ENCODE peak calls at places on chromosomes 12 and 14, in four cellular contexts. One of them, this sample, is unnamed.

GRCh38 chr12:46915861-46916260 is 90.1 kb upstream of the SLC38A4 start:
- DNase-seq in OCI-LY7: no peak
- DNase-seq in SK-N-SH: no peak
- DNase-seq in AG09309: no peak
- DNase-seq in this sample: no peak

GRCh38 chr14:34034447-34035176 is 83.7 kb upstream of the EGLN3 start:
- DNase-seq in OCI-LY7: no peak
- DNase-seq in SK-N-SH: no peak
- DNase-seq in AG09309: no peak
- DNase-seq in this sample: no peak

GRCh38 chr12:77161944-77162343 is 96.6 kb upstream of the E2F7 start:
- DNase-seq in OCI-LY7: no peak
- DNase-seq in SK-N-SH: no peak
- DNase-seq in AG09309: no peak
- DNase-seq in this sample: no peak

GRCh38 chr14:98137626-98138025 is 1134.4 kb downstream of the BCL11B start:
- DNase-seq in OCI-LY7: no peak
- DNase-seq in SK-N-SH: no peak
- DNase-seq in AG09309: no peak
- DNase-seq in this sample: no peak

GRCh38 chr14:85437143-85437542 is 92.8 kb upstream of the FLRT2 start:
- DNase-seq in OCI-LY7: no peak
- DNase-seq in SK-N-SH: no peak
- DNase-seq in AG09309: no peak
- DNase-seq in this sample: no peak

GRCh38 chr14:90487031-90487430 is 90.2 kb downstream of the CALM1 start:
- DNase-seq in OCI-LY7: no peak
- DNase-seq in SK-N-SH: peak
- DNase-seq in AG09309: no peak
- DNase-seq in this sample: no peak

GRCh38 chr12:10940389-10940788 is 1.3 kb upstream of the TAS2R14 start:
- DNase-seq in OCI-LY7: no peak
- DNase-seq in SK-N-SH: no peak
- DNase-seq in AG09309: peak
- DNase-seq in this sample: no peak

GRCh38 chr12:5335059-5335458 is 96.8 kb upstream of the NTF3 start:
- DNase-seq in OCI-LY7: no peak
- DNase-seq in SK-N-SH: no peak
- DNase-seq in AG09309: no peak
- DNase-seq in this sample: no peak

GRCh38 chr12:8146416-8146771 is 10.4 kb upstream of the ZNF705A start:
- DNase-seq in OCI-LY7: no peak
- DNase-seq in SK-N-SH: no peak
- DNase-seq in AG09309: no peak
- DNase-seq in this sample: no peak

GRCh38 chr14:89364316-89364715 is 52.7 kb downstream of the FOXN3 start:
- DNase-seq in OCI-LY7: no peak
- DNase-seq in SK-N-SH: no peak
- DNase-seq in AG09309: no peak
- DNase-seq in this sample: no peak

GRCh38 chr12:95922231-95922630 is 20.2 kb downstream of the CCDC38 start:
- DNase-seq in OCI-LY7: peak
- DNase-seq in SK-N-SH: no peak
- DNase-seq in AG09309: no peak
- DNase-seq in this sample: no peak

GRCh38 chr12:54128466-54128865 is 60.3 kb downstream of the SMUG1 start:
- DNase-seq in OCI-LY7: no peak
- DNase-seq in SK-N-SH: no peak
- DNase-seq in AG09309: no peak
- DNase-seq in this sample: no peak

GRCh38 chr12:113054948-113055486 is 1.5 kb upstream of the DTX1 start:
- DNase-seq in OCI-LY7: peak
- DNase-seq in SK-N-SH: no peak
- DNase-seq in AG09309: no peak
- DNase-seq in this sample: no peak

GRCh38 chr14:85535316-85535715 is 5.4 kb downstream of the FLRT2 start:
- DNase-seq in OCI-LY7: no peak
- DNase-seq in SK-N-SH: no peak
- DNase-seq in AG09309: no peak
- DNase-seq in this sample: no peak

GRCh38 chr14:66650491-66650911 is 142.6 kb downstream of the GPHN start:
- DNase-seq in OCI-LY7: no peak
- DNase-seq in SK-N-SH: no peak
- DNase-seq in AG09309: no peak
- DNase-seq in this sample: no peak

GRCh38 chr12:124696689-124697476 is 129.5 kb upstream of the NCOR2 start:
- DNase-seq in OCI-LY7: no peak
- DNase-seq in SK-N-SH: no peak
- DNase-seq in AG09309: no peak
- DNase-seq in this sample: no peak

GRCh38 chr12:570237-570925 is 92.9 kb downstream of the NINJ2 start:
- DNase-seq in OCI-LY7: no peak
- DNase-seq in SK-N-SH: peak
- DNase-seq in AG09309: no peak
- DNase-seq in this sample: no peak

GRCh38 chr14:95472819-95473251 is 43.6 kb downstream of the SYNE3 start:
- DNase-seq in OCI-LY7: peak
- DNase-seq in SK-N-SH: no peak
- DNase-seq in AG09309: no peak
- DNase-seq in this sample: no peak

GRCh38 chr12:6960291-6961277 is 9.4 kb downstream of the PTPN6 start:
- DNase-seq in OCI-LY7: peak
- DNase-seq in SK-N-SH: peak
- DNase-seq in AG09309: no peak
- DNase-seq in this sample: no peak

DNA sequence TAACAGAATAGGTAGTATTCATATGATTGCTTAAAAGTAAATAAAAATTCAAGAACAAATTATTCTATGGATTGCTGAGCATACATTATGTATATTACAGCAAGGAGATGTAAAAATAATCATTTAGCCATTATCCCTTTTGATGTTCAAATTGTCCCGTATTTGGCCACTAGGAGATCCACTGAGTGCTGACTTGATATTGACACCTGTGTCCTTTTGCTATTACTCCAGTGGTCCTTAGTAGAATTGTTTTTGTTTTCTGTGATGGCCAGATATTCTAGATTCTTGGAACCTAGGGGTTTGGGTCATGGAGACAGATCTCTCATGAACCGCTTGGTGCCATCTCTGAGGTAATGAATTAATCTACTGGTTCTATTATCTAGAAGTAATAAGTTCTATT is 16.8 kb downstream of the ERO1A start:
- DNase-seq in OCI-LY7: peak
- DNase-seq in SK-N-SH: peak
- DNase-seq in AG09309: no peak
- DNase-seq in this sample: no peak
- TF ChIP-seq CTCF in OCI-LY7: peak
- TF ChIP-seq CTCF in SK-N-SH: peak
- TF ChIP-seq CTCF in AG09309: peak
- TF ChIP-seq CTCF in this sample: no peak

GRCh38 chr14:68598621-68599447 is 194.0 kb downstream of the ZFP36L1 start:
- DNase-seq in OCI-LY7: no peak
- DNase-seq in SK-N-SH: no peak
- DNase-seq in AG09309: peak
- DNase-seq in this sample: no peak
- H3K4me3 ChIP-seq in OCI-LY7: no peak
- H3K4me3 ChIP-seq in SK-N-SH: no peak
- H3K4me3 ChIP-seq in AG09309: no peak
- H3K4me3 ChIP-seq in this sample: no peak

GRCh38 chr12:57126061-57126460 is 2.2 kb upstream of the LRP1 start:
- DNase-seq in OCI-LY7: no peak
- DNase-seq in SK-N-SH: no peak
- DNase-seq in AG09309: no peak
- DNase-seq in this sample: no peak

GRCh38 chr12:57127710-57128518 is at the start of gene LRP1:
- DNase-seq in OCI-LY7: peak
- DNase-seq in SK-N-SH: peak
- DNase-seq in AG09309: no peak
- DNase-seq in this sample: peak

GRCh38 chr12:57128519-57129247 is 400 bp downstream of the LRP1 start:
- DNase-seq in OCI-LY7: no peak
- DNase-seq in SK-N-SH: peak
- DNase-seq in AG09309: no peak
- DNase-seq in this sample: no peak

GRCh38 chr12:57126561-57126960 is 1.7 kb upstream of the LRP1 start:
- DNase-seq in OCI-LY7: no peak
- DNase-seq in SK-N-SH: no peak
- DNase-seq in AG09309: no peak
- DNase-seq in this sample: no peak

GRCh38 chr12:57127101-57127709 is 1.1 kb upstream of the LRP1 start:
- DNase-seq in OCI-LY7: peak
- DNase-seq in SK-N-SH: peak
- DNase-seq in AG09309: no peak
- DNase-seq in this sample: peak
- TF ChIP-seq CTCF in OCI-LY7: peak
- TF ChIP-seq CTCF in SK-N-SH: peak
- TF ChIP-seq CTCF in AG09309: peak
- TF ChIP-seq CTCF in this sample: peak

GRCh38 chr14:24081739-24082204 is 10.4 kb downstream of the CPNE6 start:
- DNase-seq in OCI-LY7: no peak
- DNase-seq in SK-N-SH: no peak
- DNase-seq in AG09309: no peak
- DNase-seq in this sample: no peak
- H3K4me3 ChIP-seq in OCI-LY7: peak
- H3K4me3 ChIP-seq in SK-N-SH: peak
- H3K4me3 ChIP-seq in AG09309: peak
- H3K4me3 ChIP-seq in this sample: peak

GRCh38 chr12:32549675-32550079 is 129.4 kb upstream of the DNM1L start:
- DNase-seq in OCI-LY7: peak
- DNase-seq in SK-N-SH: no peak
- DNase-seq in AG09309: no peak
- DNase-seq in this sample: no peak
- TF ChIP-seq CTCF in OCI-LY7: no peak
- TF ChIP-seq CTCF in SK-N-SH: no peak
- TF ChIP-seq CTCF in AG09309: no peak
- TF ChIP-seq CTCF in this sample: no peak